ENCODE peak calls at places on chromosomes 16 and 17, in nine cellular contexts. P, W, L, X, H, O, J, C and U are unnamed samples.

GRCh38 chr17:156946-157345 is 19.6 kb downstream of the SCGB1C2 start:
- DNase-seq in H (no peak), C (no peak), W (no peak), J (no peak), P (no peak), O (no peak), L (peak), X (no peak), U (no peak)

GRCh38 chr17:21010705-21011596 is 31.9 kb downstream of the USP22 start:
- DNase-seq in O (no peak), C (no peak), P (no peak), L (no peak), W (no peak), H (no peak), X (no peak), J (no peak), U (no peak)

GRCh38 chr17:65547253-65547670 is 14.2 kb downstream of the AXIN2 start:
- DNase-seq in P (no peak), W (no peak), X (no peak), O (no peak), C (no peak), L (peak), J (no peak), H (peak), U (no peak)

GRCh38 chr17:17527534-17527933 is 31.3 kb upstream of the RASD1 start:
- DNase-seq in C (no peak), H (no peak), X (no peak), P (no peak), W (no peak), J (no peak), L (no peak), O (no peak), U (no peak)

GRCh38 chr17:76685366-76685765 is 25.4 kb downstream of the MXRA7 start:
- DNase-seq in J (no peak), X (no peak), W (no peak), H (no peak), C (no peak), O (no peak), L (no peak), P (no peak), U (no peak)

GRCh38 chr16:21162661-21163151 is 4.2 kb downstream of the LDAF1 start:
- DNase-seq in L (no peak), X (no peak), H (no peak), P (peak), O (no peak), J (no peak), W (no peak), C (no peak), U (peak)

GRCh38 chr16:24852281-24852721 is 6.5 kb downstream of the SLC5A11 start:
- DNase-seq in W (no peak), O (no peak), C (no peak), H (no peak), J (no peak), X (no peak), L (no peak), P (no peak), U (no peak)

GRCh38 chr16:68005786-68006286 is 6.6 kb upstream of the DPEP2 start:
- DNase-seq in C (no peak), L (no peak), J (peak), X (no peak), O (no peak), H (no peak), P (no peak), W (no peak), U (no peak)

GRCh38 chr17:73323622-73324455 is 12.0 kb upstream of the CDC42EP4 start:
- DNase-seq in X (no peak), H (no peak), C (no peak), P (peak), W (no peak), O (no peak), J (no peak), L (no peak), U (no peak)

GRCh38 chr17:42979511-42980273 is at the start of gene PTGES3L:
- DNase-seq in W (peak), L (peak), X (peak), C (peak), O (peak), P (peak), H (peak), J (no peak), U (peak)

GRCh38 chr16:47143329-47143676 is 442 bp downstream of the NETO2 start:
- DNase-seq in X (no peak), C (no peak), W (peak), O (peak), J (peak), P (peak), H (peak), L (peak), U (peak)

GRCh38 chr16:7086842-7087616 is 245.6 kb upstream of the RBFOX1 start:
- DNase-seq in O (no peak), W (peak), H (peak), C (no peak), P (peak), X (no peak), J (peak), L (no peak), U (peak)

GRCh38 chr17:72510454-72511016 is 389.7 kb downstream of the SOX9 start:
- DNase-seq in L (no peak), C (no peak), J (no peak), X (no peak), W (no peak), H (no peak), O (no peak), P (no peak), U (no peak)

GRCh38 chr17:68749742-68750562 is 148.8 kb upstream of the FAM20A start:
- DNase-seq in H (no peak), X (no peak), C (no peak), J (peak), L (no peak), W (no peak), O (peak), P (no peak), U (no peak)

GRCh38 chr16:20897897-20898296 is 2.3 kb downstream of the DCUN1D3 start:
- DNase-seq in J (no peak), C (no peak), X (no peak), H (no peak), P (no peak), L (no peak), W (no peak), O (no peak), U (no peak)

GRCh38 chr17:68682913-68683312 is 81.7 kb upstream of the FAM20A start:
- DNase-seq in W (no peak), J (no peak), O (no peak), P (no peak), H (no peak), X (no peak), L (no peak), C (no peak), U (peak)

DNA sequence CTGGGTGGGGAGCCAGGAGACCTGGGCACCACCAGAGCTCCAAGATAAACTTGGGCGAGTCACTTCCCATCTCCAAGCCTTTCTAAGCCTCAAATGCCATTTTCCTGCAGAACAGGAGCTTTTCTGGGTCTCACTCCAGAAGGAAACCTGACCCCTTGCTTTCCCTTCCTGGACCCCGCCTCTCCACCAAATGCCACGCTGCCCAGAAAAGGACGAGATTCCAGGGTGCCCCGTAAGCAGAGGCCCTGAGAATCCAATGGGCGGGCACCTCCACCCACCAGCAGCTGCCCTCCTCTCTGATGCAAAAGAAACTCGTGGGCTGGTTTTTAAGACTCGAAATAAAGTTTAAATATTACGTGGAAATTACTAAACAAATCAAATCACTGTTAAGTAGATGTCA is 31.3 kb downstream of the ZNF423 start:
- DNase-seq in L (no peak), C (no peak), X (no peak), O (no peak), P (no peak), J (no peak), H (no peak), W (no peak), U (no peak)
- H3K4me3 ChIP-seq in L (no peak), C (no peak), X (no peak), O (no peak), P (no peak), J (no peak), H (no peak), W (no peak), U (no peak)

DNA sequence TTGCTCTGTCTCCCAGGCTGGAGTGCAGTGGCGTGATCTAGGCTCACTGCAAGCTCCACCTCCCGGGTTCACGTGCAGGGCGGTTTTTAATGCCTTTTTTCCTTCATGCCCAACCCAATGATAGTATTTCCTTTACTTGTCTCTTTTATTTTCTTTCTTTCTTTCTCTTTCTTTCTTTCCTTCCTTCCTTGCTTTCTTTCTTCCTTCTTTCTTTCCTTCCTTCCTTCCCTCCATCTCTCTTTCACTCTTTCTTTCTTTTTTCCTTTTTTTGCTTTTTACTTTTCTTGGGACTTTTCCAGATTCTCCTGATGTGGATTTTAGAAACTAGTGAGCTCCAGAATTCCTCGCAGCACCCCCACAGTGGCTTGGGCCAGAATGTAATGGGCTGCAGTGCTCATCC is 3.1 kb downstream of the MYH3 start:
- DNase-seq in H (no peak), O (no peak), C (no peak), L (no peak), X (no peak), W (no peak), P (no peak), J (no peak), U (no peak)
- H3K4me3 ChIP-seq in H (no peak), O (no peak), C (no peak), L (no peak), X (no peak), W (no peak), P (no peak), J (no peak), U (no peak)

GRCh38 chr17:45031231-45032149 is 19.9 kb downstream of the DCAKD start:
- DNase-seq in X (no peak), O (no peak), H (no peak), J (no peak), C (no peak), W (no peak), P (no peak), L (no peak), U (no peak)
- H3K4me3 ChIP-seq in X (no peak), O (no peak), H (no peak), J (no peak), C (no peak), W (no peak), P (no peak), L (no peak), U (no peak)

GRCh38 chr16:58339452-58339938 is 44.7 kb upstream of the PRSS54 start:
- DNase-seq in L (no peak), J (no peak), W (peak), H (peak), C (no peak), P (no peak), O (no peak), X (no peak), U (peak)

GRCh38 chr16:58337090-58337444 is 42.2 kb upstream of the PRSS54 start:
- DNase-seq in H (no peak), O (no peak), P (no peak), J (no peak), L (no peak), C (no peak), W (no peak), X (no peak), U (no peak)

GRCh38 chr16:58333937-58334336 is 39.1 kb upstream of the PRSS54 start:
- DNase-seq in C (no peak), O (no peak), X (no peak), W (no peak), L (no peak), P (no peak), H (peak), J (no peak), U (no peak)

GRCh38 chr16:58338205-58338604 is 43.4 kb upstream of the PRSS54 start:
- DNase-seq in C (no peak), O (no peak), P (no peak), X (no peak), W (no peak), H (no peak), L (no peak), J (no peak), U (no peak)

DNA sequence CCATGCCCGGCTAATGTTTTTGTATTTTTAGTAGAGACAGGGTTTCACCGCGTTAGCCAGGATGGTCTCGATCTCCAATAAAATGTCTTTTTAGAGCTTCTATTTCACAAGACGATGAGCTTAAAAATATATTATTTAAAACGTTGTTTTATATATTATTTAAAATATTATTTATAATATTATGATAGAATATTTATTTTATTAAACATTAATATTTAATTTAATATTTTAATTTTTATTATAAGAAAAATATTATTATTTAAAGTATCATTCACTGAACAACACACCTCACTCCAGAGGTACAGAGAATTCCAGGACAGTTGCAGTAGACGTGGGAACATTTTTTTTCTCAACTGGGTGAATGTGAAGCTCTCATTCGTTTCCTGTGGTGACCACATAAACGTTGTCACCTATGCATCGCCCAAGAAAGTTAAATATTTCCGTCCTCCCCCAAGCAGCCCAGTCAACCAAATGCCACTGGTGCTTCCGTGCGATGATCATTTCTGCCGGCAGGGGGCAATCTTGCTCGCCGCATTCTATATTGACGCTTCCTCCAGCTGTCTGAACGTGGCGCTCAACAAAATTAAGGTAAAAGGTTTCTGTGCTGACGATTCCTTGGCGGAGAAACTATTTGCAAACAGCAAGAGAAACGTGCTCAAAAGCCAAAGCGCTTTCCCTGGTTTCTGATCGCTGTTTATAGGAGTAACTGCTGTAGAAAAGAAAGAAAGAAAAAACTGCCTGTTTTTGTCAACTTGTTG is 41.7 kb upstream of the PRSS54 start:
- DNase-seq in X (peak), W (peak), P (peak), C (peak), H (peak), J (peak), L (peak), O (peak), U (peak)
- H3K4me3 ChIP-seq in X (peak), W (no peak), P (peak), C (peak), H (no peak), J (no peak), L (no peak), O (no peak), U (peak)

GRCh38 chr16:35510701-35511100 is 2051.3 kb downstream of the TP53TG3F start:
- DNase-seq in O (no peak), W (no peak), L (no peak), X (no peak), C (no peak), J (no peak), H (no peak), P (no peak), U (no peak)

GRCh38 chr16:35506898-35507194 is 2047.4 kb downstream of the TP53TG3F start:
- DNase-seq in C (no peak), J (no peak), P (no peak), L (no peak), X (no peak), H (no peak), O (no peak), W (no peak), U (no peak)

DNA sequence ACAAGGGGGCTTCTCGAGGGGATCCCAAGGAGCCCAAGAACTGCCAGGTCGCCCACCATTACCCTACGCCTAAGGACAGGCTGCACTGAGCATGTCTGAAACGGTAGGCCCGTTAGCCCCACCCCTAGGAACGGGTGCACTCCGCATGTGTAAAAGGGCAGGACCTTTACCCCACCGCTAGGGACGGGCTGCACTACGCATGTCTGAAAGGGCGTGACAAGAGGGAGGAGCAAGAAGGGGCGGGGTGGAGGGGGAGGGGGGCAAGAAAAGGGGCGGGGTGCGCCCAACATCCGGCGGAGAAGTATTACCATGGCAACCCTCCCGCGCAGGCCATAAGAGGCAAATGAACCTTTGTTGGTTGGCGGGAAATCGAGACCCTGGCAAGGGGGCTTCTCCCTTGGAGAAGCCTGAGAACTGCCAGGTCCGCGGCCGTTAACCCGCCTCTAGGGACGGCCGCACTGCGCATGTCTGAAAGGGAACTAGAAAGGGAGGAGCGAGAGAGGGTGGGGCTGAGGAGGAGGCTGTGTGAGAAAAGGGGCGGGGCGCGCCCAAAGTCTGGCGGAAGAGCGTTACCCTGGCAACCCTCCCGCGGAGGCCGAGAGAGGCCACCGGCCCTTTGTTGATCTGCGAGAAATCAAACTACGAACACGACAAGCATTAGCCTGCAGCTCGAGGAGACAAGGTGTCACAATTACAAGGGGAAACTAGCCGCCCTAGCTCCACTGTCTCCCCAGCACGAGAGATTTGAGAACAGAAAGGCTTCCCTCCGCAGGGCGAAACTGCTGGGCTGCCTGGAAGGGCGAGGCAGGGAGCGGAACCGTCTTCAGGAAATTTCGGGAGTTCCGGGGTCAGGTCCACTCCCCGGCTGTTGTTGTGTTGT is 2046.8 kb downstream of the TP53TG3F start:
- DNase-seq in X (no peak), O (no peak), H (no peak), P (no peak), W (no peak), L (no peak), C (no peak), J (no peak), U (no peak)
- H3K4me3 ChIP-seq in X (no peak), O (no peak), H (no peak), P (peak), W (no peak), L (no peak), C (no peak), J (no peak), U (no peak)

GRCh38 chr17:75155191-75155601 is 884 bp upstream of the JPT1 start:
- DNase-seq in C (no peak), X (no peak), J (no peak), L (no peak), W (no peak), H (no peak), P (no peak), O (peak), U (no peak)
- H3K4me3 ChIP-seq in C (peak), X (peak), J (no peak), L (no peak), W (no peak), H (no peak), P (no peak), O (peak), U (no peak)

DNA sequence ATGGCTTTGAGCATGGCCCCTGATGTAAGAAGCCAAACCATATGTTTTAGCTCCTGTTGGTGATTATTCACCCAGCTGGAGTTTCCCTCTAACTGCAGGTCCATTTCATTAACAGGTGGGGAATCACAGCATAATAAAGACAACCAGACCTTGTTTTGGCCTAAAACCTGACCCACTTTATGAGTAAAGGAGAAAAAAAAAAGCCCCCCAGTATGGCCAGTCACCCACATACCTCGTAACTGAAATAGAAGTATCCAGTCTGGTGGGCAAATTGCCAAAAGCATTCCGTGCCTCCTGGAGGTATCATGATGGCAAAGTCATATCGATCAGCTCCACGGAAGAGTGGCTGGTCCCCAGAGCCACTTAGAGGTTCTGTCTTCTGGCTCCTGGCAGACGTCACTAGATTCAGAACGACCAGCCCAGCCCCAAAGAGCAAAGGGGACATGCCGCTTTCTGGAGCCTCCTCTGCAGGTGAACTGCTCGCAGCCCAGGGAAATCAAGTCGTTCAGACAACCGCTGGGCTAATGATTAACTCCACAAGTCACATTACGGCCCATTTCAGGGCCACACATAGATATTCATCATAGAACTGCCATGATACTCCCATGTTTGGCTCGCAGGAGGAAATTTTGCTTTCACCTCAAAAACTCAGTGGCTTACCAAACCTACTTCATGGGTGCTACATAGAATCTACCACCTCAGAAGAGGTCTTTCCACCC is at the start of gene TMED6:
- DNase-seq in H (peak), J (no peak), O (no peak), X (no peak), C (no peak), P (no peak), W (peak), L (peak), U (no peak)
- H3K4me3 ChIP-seq in H (peak), J (no peak), O (no peak), X (no peak), C (no peak), P (no peak), W (peak), L (no peak), U (no peak)

GRCh38 chr16:78743556-78743955 is 644.1 kb downstream of the WWOX start:
- DNase-seq in W (no peak), L (no peak), P (no peak), J (no peak), C (no peak), O (no peak), H (no peak), X (no peak), U (no peak)

GRCh38 chr16:78744099-78744498 is 644.6 kb downstream of the WWOX start:
- DNase-seq in W (no peak), O (no peak), X (no peak), J (no peak), P (no peak), L (no peak), C (no peak), H (no peak), U (no peak)

GRCh38 chr16:78740269-78740668 is 640.8 kb downstream of the WWOX start:
- DNase-seq in J (no peak), P (no peak), X (no peak), W (no peak), O (no peak), H (no peak), C (no peak), L (no peak), U (no peak)

GRCh38 chr16:78744796-78745464 is 645.5 kb downstream of the WWOX start:
- DNase-seq in J (no peak), X (no peak), O (no peak), W (no peak), P (no peak), L (no peak), C (no peak), H (no peak), U (no peak)

GRCh38 chr16:78742501-78743283 is 643.2 kb downstream of the WWOX start:
- DNase-seq in J (no peak), O (no peak), P (no peak), H (no peak), W (no peak), C (no peak), L (peak), X (peak), U (no peak)
- H3K4me3 ChIP-seq in J (no peak), O (no peak), P (no peak), H (no peak), W (no peak), C (peak), L (no peak), X (no peak), U (no peak)